ENCODE peak calls at places on chromosomes 13 and 19, in seven cellular contexts. W, K, N, X, U, A and T are unnamed samples.

GRCh38 chr13:19862511-19863313 is 737 bp downstream of the ZMYM5 start:
- DNase-seq in A (peak; percentile 27), N (no peak), U (no peak), K (peak; percentile 65), X (peak; percentile 56), W (peak; percentile 67), T (peak; percentile 30)

GRCh38 chr13:34678154-34678553 is 263.9 kb upstream of the NBEA start:
- DNase-seq in X (no peak), N (no peak), K (no peak), U (peak; percentile 2), W (no peak), A (peak; percentile 78), T (peak; percentile 2)

GRCh38 chr19:55306712-55307111 is 18.4 kb downstream of the TMEM150B start:
- DNase-seq in A (no peak), X (no peak), K (no peak), N (no peak), W (no peak), U (no peak), T (no peak)

GRCh38 chr13:95367309-95367843 is 66.1 kb upstream of the ABCC4 start:
- DNase-seq in A (no peak), X (no peak), N (no peak), K (peak; percentile 1), U (no peak), W (no peak), T (no peak)

GRCh38 chr19:30492581-30492980 is 120.4 kb downstream of the ZNF536 start:
- DNase-seq in A (no peak), K (no peak), W (no peak), U (no peak), X (no peak), N (no peak), T (no peak)

GRCh38 chr13:50052478-50052877 is 37.2 kb downstream of the KCNRG start:
- DNase-seq in W (no peak), A (no peak), U (no peak), N (no peak), K (no peak), X (no peak), T (no peak)

GRCh38 chr13:78428646-78429045 is 174.7 kb downstream of the POU4F1 start:
- DNase-seq in A (no peak), K (no peak), N (no peak), U (no peak), X (no peak), W (no peak), T (no peak)

GRCh38 chr13:97058417-97058816 is 64.1 kb upstream of the OXGR1 start:
- DNase-seq in K (no peak), N (no peak), X (no peak), A (no peak), U (no peak), W (no peak), T (no peak)

GRCh38 chr13:26497991-26498423 is 59.5 kb upstream of the WASF3 start:
- DNase-seq in N (no peak), K (no peak), X (no peak), A (no peak), U (no peak), W (no peak), T (peak; percentile 94)

GRCh38 chr13:90427322-90428272 is 919.9 kb upstream of the MIR17HG start:
- DNase-seq in K (no peak), A (no peak), U (no peak), X (no peak), W (no peak), N (no peak), T (no peak)

GRCh38 chr13:44715287-44716224 is 139.4 kb upstream of the TSC22D1 start:
- DNase-seq in U (no peak), N (no peak), X (no peak), A (no peak), K (no peak), W (no peak), T (peak; percentile 56)

GRCh38 chr19:3987619-3988371 is 2.5 kb upstream of the EEF2 start:
- DNase-seq in X (peak; percentile 94), K (peak; percentile 95), A (peak; percentile 80), U (no peak), N (peak; percentile 66), W (peak; percentile 88), T (peak; percentile 88)

GRCh38 chr13:47291116-47291656 is 394.3 kb upstream of the HTR2A start:
- DNase-seq in X (no peak), U (no peak), A (no peak), N (no peak), K (no peak), W (no peak), T (no peak)

GRCh38 chr13:112859128-112859816 is 109.7 kb upstream of the MCF2L start:
- DNase-seq in N (no peak), X (no peak), A (no peak), U (no peak), W (no peak), K (no peak), T (no peak)

GRCh38 chr13:107339209-107339608 is 771.3 kb upstream of the ARGLU1 start:
- DNase-seq in N (no peak), K (no peak), W (no peak), U (no peak), X (no peak), A (no peak), T (no peak)

GRCh38 chr13:52812941-52813340 is 35.5 kb downstream of the PCDH8 start:
- DNase-seq in U (no peak), W (no peak), A (no peak), K (no peak), X (no peak), N (no peak), T (no peak)

GRCh38 chr19:49458567-49458903 is 5.5 kb downstream of the ALDH16A1 start:
- DNase-seq in A (no peak), N (no peak), X (no peak), U (no peak), W (no peak), K (no peak), T (no peak)

GRCh38 chr13:27028683-27029480 is 142.7 kb downstream of the USP12 start:
- DNase-seq in W (no peak), U (no peak), N (no peak), A (no peak), X (no peak), K (no peak), T (no peak)

GRCh38 chr13:44484562-44485164 is 91.5 kb downstream of the TSC22D1 start:
- DNase-seq in W (peak; percentile 13), X (no peak), N (no peak), K (no peak), A (no peak), U (no peak), T (no peak)

GRCh38 chr19:19866599-19867248 is 1.0 kb downstream of the ZNF253 start:
- DNase-seq in X (peak; percentile 43), A (no peak), U (no peak), N (no peak), W (peak; percentile 56), K (peak; percentile 84), T (no peak)

GRCh38 chr19:9871626-9872338 is 36.7 kb downstream of the PIN1 start:
- DNase-seq in K (no peak), W (no peak), U (no peak), A (no peak), X (no peak), N (no peak), T (no peak)

GRCh38 chr19:39435499-39436349 is at the start of gene RPS16:
- DNase-seq in N (peak; percentile 93), K (peak; percentile 100), U (peak; percentile 100), A (peak; percentile 100), X (peak; percentile 100), W (peak; percentile 98), T (peak; percentile 95)

GRCh38 chr13:97498419-97498818 is 64.5 kb downstream of the RAP2A start:
- DNase-seq in U (no peak), K (no peak), X (peak; percentile 35), A (no peak), N (no peak), W (no peak), T (no peak)

DNA sequence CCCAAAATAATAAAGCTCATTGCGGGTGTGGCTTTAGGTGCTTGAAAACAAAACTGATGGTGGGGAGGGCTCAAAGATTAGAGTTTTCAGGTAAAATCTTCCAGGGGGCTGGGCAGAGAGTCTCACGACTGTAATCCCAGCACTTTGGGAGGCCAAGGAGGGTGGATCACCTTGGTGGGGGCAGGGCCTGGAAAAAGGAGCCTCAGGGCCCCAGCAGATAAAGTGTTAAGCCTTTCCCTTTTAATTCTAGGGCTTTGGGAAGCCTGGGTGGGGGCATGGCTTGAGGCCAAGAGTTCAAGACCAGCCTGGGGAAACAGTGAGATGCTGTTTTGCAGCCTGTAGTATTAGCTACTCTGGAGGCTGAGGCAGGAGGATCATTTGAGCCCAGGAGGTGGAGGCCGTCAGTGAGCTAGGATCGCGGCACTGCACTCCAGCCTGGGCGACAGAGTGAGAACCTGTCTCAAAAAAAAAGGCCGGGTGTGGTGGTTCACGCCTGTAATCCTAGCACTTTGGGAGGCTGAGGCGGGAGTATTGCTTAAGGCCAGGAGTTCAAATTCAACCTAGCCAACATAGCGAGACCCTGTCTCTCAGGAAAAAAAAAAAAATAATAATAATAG is 1.7 kb downstream of the IRGQ start:
- DNase-seq in K (no peak), N (no peak), U (no peak), W (no peak), X (no peak), A (no peak), T (no peak)
- H3K4me3 ChIP-seq in K (peak overlapping the region; percentile 86), N (peak overlapping the region; percentile 79), U (peak overlapping the region; percentile 90), W (peak overlapping the region; percentile 93), X (peak overlapping the region; percentile 34), A (peak overlapping the region; percentile 66), T (peak overlapping the region; percentile 85)

GRCh38 chr13:51412431-51412830 is 40.4 kb downstream of the INTS6 start:
- DNase-seq in N (no peak), U (no peak), A (no peak), W (no peak), K (no peak), X (no peak), T (no peak)
- TF ChIP-seq CTCF in N (no peak), U (no peak), A (no peak), W (no peak), K (no peak), X (no peak), T (no peak)

DNA sequence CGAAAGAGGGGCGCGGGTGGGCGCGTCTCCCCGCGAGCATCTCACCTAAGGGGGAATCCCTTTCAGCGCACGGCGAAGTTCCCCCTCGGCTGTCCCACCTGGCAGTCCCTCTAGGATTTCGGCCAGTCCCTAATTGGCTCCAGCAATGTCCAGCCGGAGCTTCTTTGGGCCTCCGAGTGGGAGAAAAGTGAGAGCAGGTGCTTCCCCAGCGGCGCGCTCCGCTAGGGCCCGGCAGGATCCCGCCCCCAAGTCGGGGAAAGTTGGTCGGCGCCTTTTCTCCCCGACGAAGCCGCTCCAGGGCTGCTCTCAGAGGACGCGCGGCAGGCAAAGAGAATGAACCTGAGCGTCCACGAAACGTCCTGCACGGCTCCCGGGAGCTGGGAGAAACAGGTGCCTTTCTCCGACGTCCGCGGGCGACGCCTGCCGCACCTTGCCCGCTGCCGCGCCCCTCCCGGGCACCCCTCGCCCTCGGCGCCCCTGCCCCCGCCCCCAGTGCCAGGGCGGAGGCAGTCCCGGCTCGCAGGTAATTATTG is 366 bp upstream of the KL start:
- DNase-seq in K (no peak), U (no peak), A (no peak), N (no peak), W (peak; percentile 37), X (peak; percentile 36), T (no peak)
- H3K4me3 ChIP-seq in K (no peak overlapping the region), U (peak overlapping the region; percentile 34), A (peak overlapping the region; percentile 47), N (no peak overlapping the region), W (peak overlapping the region; percentile 36), X (no peak overlapping the region), T (no peak overlapping the region)

DNA sequence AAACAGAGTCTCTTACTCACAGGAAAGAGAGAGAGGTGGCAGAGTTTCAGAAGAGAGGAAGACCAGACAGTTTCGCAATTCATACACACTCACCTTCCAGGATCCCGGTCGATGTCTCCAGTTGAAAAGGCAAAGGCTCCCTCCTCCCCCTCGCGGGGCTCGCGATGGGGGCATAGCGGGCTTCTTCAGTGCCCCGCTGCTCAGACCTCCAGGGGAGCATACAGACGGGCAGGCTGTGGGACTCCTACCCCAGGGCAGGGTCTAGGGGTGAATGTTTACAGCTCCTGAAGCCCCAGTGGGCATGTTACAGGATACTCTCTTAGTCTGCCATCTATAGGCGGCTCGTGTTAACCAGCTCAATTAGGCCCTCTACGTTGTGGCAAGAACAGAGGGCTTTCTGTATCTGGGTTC is 139.2 kb downstream of the SLITRK5 start:
- DNase-seq in X (peak; percentile 10), W (no peak), A (peak; percentile 82), K (peak; percentile 34), N (no peak), U (no peak), T (no peak)
- TF ChIP-seq CTCF in X (peak; percentile 16), W (no peak), A (peak; percentile 59), K (peak; percentile 61), N (no peak), U (peak; percentile 82), T (no peak)